ENCODE peak calls at places on chromosome 5, in four cellular contexts. W, O, D and S are unnamed samples.

GRCh38 chr5:57320552-57320951 is 146.7 kb downstream of the GPBP1 start:
- DNase-seq in W (no peak), O (no peak), D (no peak), S (no peak)

GRCh38 chr5:152124413-152125082 is 199.9 kb upstream of the GLRA1 start:
- DNase-seq in W (no peak), O (no peak), D (no peak), S (no peak)

GRCh38 chr5:173242675-173243085 is 7.7 kb upstream of the NKX2-5 start:
- DNase-seq in W (peak; percentile 66), O (no peak), D (no peak), S (no peak)

GRCh38 chr5:170848033-170848432 is 13.8 kb upstream of the RANBP17 start:
- DNase-seq in W (no peak), O (no peak), D (no peak), S (no peak)

GRCh38 chr5:107553063-107553676 is 117.6 kb downstream of the EFNA5 start:
- DNase-seq in W (no peak), O (no peak), D (no peak), S (no peak)

GRCh38 chr5:3325811-3326568 is 269.6 kb upstream of the IRX1 start:
- DNase-seq in W (no peak), O (no peak), D (no peak), S (no peak)

GRCh38 chr5:55407059-55407684 is 99.4 kb downstream of the MTREX start:
- DNase-seq in W (peak; percentile 57), O (peak; percentile 78), D (no peak), S (no peak)

GRCh38 chr5:181167814-181168488 is 20.6 kb downstream of the OR2V2 start:
- DNase-seq in W (peak; percentile 43), O (no peak), D (no peak), S (no peak)

GRCh38 chr5:72013741-72014703 is 93.3 kb upstream of the MAP1B start:
- DNase-seq in W (peak; percentile 27), O (peak; percentile 53), D (no peak), S (no peak)

GRCh38 chr5:159422371-159422770 is 92.1 kb upstream of the IL12B start:
- DNase-seq in W (no peak), O (no peak), D (no peak), S (no peak)

GRCh38 chr5:132376694-132377641 is 7.5 kb downstream of the SLC22A5 start:
- DNase-seq in W (no peak), O (no peak), D (no peak), S (no peak)

GRCh38 chr5:14728109-14728938 is 63.8 kb downstream of the OTULIN start:
- DNase-seq in W (no peak), O (no peak), D (no peak), S (no peak)

GRCh38 chr5:151223447-151224264 is at the start of gene CCDC69:
- DNase-seq in W (peak; percentile 88), O (peak; percentile 63), D (peak; percentile 34), S (peak; percentile 61)

GRCh38 chr5:156475831-156476551 is 149.0 kb downstream of the SGCD start:
- DNase-seq in W (peak; percentile 14), O (peak; percentile 97), D (no peak), S (no peak)

GRCh38 chr5:34622046-34622435 is 34.1 kb upstream of the RAI14 start:
- DNase-seq in W (no peak), O (peak; percentile 45), D (no peak), S (no peak)

GRCh38 chr5:142685418-142686209 is at the start of gene FGF1:
- DNase-seq in W (peak; percentile 13), O (no peak), D (no peak), S (no peak)

GRCh38 chr5:178483620-178484019 is 106.6 kb downstream of the COL23A1 start:
- DNase-seq in W (no peak), O (no peak), D (peak; percentile 76), S (no peak)

GRCh38 chr5:15452030-15452429 is 48.0 kb upstream of the FBXL7 start:
- DNase-seq in W (peak; percentile 3), O (no peak), D (no peak), S (no peak)

GRCh38 chr5:139268364-139269202 is 25.0 kb upstream of the MATR3 start:
- DNase-seq in W (no peak), O (no peak), D (no peak), S (no peak)

GRCh38 chr5:6829150-6829784 is 116.0 kb downstream of the TENT4A start:
- DNase-seq in W (no peak), O (no peak), D (no peak), S (no peak)

GRCh38 chr5:61435368-61435767 is 103.3 kb downstream of the ZSWIM6 start:
- DNase-seq in W (no peak), O (no peak), D (no peak), S (no peak)

GRCh38 chr5:148739023-148739422 is 84.7 kb upstream of the HTR4 start:
- DNase-seq in W (no peak), O (no peak), D (no peak), S (no peak)
- TF ChIP-seq CTCF in W (no peak), O (no peak), D (no peak), S (no peak)

DNA sequence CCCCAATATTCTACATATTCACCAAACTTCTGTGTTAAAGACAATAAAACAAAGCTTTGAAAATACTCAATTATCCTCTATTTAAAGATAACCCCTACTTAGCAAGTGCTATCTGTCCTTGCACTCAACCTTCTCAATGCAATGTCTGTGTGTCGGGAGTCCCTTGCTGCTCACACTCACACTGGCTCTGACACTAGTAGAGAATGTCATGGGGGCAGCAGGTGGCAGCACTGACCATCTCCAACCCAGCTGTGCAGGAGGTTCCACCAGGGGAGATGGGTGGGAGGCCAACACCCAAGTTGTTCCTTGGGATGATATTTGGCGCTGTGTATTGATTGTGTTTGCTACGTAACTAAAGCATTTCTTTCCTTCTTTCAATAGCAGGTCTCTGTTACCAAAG is 59.4 kb upstream of the SIMC1 start:
- DNase-seq in W (no peak), O (no peak), D (no peak), S (no peak)
- TF ChIP-seq CTCF in W (no peak), O (no peak), D (no peak), S (no peak)

DNA sequence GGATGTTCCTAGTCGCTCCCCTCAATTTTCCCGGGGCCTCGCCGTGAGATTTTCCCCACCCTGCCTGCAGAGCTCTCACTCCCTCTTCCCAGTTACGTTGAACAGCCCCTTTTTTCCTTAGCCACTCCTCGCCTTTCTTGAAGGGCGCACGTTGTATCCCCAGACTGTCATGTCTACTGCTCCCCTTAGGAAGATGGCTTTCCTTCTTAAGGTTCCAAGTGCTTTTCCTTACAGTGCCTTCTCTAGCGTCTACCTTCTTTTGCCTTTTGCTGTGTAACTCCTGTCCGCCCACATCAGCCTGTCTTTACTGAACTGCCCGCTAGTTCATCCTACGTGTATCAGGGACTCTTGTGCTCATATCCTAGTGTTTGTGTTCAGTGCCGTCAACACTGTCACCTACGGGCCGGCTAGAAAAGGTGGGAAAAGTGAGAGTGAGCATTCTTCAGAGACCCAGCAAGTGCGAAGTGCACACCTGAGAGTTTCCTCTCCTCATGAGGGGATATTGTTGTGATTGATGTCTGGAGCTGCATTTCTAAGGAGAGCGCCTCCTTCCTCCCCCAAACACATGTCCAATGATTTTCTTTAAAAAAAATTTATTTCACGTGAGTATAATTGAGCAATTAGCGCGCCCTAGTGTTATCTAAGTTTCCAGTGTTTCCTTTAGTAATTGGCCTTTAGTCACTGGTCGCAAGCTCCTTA is 764 bp downstream of the CAMLG start:
- DNase-seq in W (peak; percentile 35), O (peak; percentile 37), D (peak; percentile 29), S (no peak)
- TF ChIP-seq CTCF in W (peak; percentile 29), O (no peak), D (no peak), S (no peak)

GRCh38 chr5:24539625-24540024 is 105.2 kb downstream of the CDH10 start:
- DNase-seq in W (no peak), O (peak; percentile 37), D (no peak), S (no peak)
- TF ChIP-seq CTCF in W (no peak), O (no peak), D (no peak), S (no peak)

DNA sequence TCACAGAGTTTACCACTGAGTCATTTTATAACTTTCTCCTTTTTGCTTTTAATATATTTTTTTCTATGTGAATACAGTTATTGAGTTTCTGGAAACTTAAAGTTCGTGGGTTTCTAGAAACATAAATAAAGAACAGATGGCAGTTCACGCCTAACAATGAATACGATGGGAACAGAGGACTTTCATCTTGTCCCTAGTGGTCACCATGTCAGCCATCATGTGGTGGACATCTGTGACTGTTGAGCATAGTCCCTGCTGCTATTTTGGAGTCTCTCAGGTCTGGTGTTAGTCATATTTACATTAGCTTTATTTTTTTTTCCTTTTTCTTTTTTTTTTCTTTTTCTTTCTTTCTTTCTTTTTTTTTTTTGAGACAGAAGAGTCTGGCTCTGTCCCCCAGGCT is 85.3 kb downstream of the XRCC4 start:
- DNase-seq in W (no peak), O (no peak), D (no peak), S (no peak)
- TF ChIP-seq CTCF in W (no peak), O (no peak), D (no peak), S (no peak)

DNA sequence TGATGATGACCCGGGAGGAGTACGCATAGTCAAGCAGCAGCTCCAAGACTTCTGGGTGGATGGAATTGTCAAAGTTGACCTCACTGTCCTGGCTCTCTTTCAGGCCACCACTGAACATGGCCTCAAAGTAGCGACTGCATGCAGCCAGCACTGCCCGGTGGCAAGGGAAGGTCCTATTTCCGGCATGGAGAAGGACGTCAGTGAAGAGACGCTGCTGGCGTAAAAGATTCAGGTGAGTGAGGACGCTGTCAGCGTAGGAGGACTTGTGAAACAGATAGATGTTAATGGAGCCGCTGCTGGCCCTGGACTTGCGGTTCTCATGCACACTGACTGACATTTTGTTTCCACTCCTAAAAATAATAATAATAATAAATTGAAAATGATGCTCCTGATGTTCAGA is 4.4 kb downstream of the ENC1 start:
- DNase-seq in W (no peak), O (no peak), D (no peak), S (no peak)
- TF ChIP-seq CTCF in W (no peak), O (no peak), D (no peak), S (no peak)

DNA sequence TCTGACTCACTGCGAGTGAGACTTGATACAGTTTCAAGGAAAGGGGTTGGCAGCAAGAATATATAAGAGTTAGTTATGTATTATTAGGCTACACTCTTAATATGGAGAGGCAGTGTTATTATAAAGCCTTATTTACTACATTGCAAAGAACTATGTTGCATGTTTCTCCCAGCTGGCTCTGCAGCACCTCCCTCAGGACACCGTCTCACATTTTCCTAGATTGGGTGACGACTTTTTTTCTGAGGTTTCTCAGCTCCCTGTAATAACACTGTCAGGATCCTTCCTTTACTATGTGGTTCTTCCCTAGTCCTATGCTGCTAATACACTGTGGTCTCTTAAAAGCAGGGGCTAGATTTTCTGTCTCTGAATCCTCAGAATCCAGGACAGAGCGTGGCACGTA is 153.7 kb downstream of the INSYN2B start:
- DNase-seq in W (no peak), O (no peak), D (no peak), S (no peak)
- TF ChIP-seq CTCF in W (peak; percentile 29), O (peak; percentile 7), D (no peak), S (no peak)

GRCh38 chr5:90709323-90710148 is 150.9 kb downstream of the ADGRV1 start:
- DNase-seq in W (peak; percentile 60), O (peak; percentile 40), D (no peak), S (no peak)
- TF ChIP-seq CTCF in W (peak; percentile 77), O (peak; percentile 89), D (peak; percentile 21), S (no peak)

GRCh38 chr5:177335701-177336065 is 15.8 kb downstream of the LMAN2 start:
- DNase-seq in W (no peak), O (no peak), D (no peak), S (no peak)

GRCh38 chr5:177336112-177336511 is 15.4 kb downstream of the LMAN2 start:
- DNase-seq in W (peak; percentile 7), O (peak; percentile 8), D (no peak), S (no peak)

GRCh38 chr5:177339107-177339638 is 12.3 kb downstream of the LMAN2 start:
- DNase-seq in W (no peak), O (no peak), D (peak; percentile 3), S (no peak)

GRCh38 chr5:177336603-177337494 is 14.6 kb downstream of the LMAN2 start:
- DNase-seq in W (no peak), O (no peak), D (no peak), S (no peak)

GRCh38 chr5:177338251-177339106 is 13.0 kb downstream of the LMAN2 start:
- DNase-seq in W (no peak), O (no peak), D (no peak), S (no peak)
- TF ChIP-seq CTCF in W (no peak), O (no peak), D (no peak), S (no peak)